ENCODE peak calls at places on chromosomes 12 and 14, in six cellular contexts. D is substantia nigra; B is astrocyte of the spinal cord; E is stimulated activated CD8-positive, alpha-beta memory T cell treated with anti-CD3 and anti-CD28 coated beads, Interleukin-7, amount 100 ng/mL, for 1 hour; O is AG10803; F is tibial artery. U is an unnamed sample.

GRCh38 chr12:57518920-57519757 is 1.2 kb downstream of the DDIT3 start:
- DNase-seq in D (no peak), O (peak), F (peak), B (peak), E (no peak), U (no peak)

GRCh38 chr12:108875682-108876361 is 4.1 kb upstream of the DAO start:
- DNase-seq in B (no peak), D (no peak), E (no peak), F (no peak), O (no peak), U (no peak)

GRCh38 chr12:104715562-104716182 is 242.4 kb downstream of the SLC41A2 start:
- DNase-seq in B (no peak), D (no peak), F (no peak), E (no peak), O (no peak), U (no peak)

GRCh38 chr12:52903855-52904508 is 894 bp downstream of the KRT8 start:
- DNase-seq in E (no peak), O (no peak), B (peak), F (no peak), D (peak), U (peak)

GRCh38 chr12:76611533-76611932 is 52.0 kb upstream of the OSBPL8 start:
- DNase-seq in B (peak), O (peak), E (no peak), D (no peak), F (no peak), U (no peak)

GRCh38 chr12:122174155-122174845 is at the start of gene IL31:
- DNase-seq in O (no peak), E (no peak), B (no peak), D (no peak), F (no peak), U (no peak)

GRCh38 chr12:121740847-121741246 is 28.3 kb downstream of the TMEM120B start:
- DNase-seq in E (no peak), D (no peak), F (no peak), O (no peak), B (no peak), U (no peak)

GRCh38 chr12:49428652-49429549 is 61.6 kb downstream of the SPATS2 start:
- DNase-seq in F (no peak), D (no peak), B (peak), E (no peak), O (peak), U (no peak)

GRCh38 chr14:63565448-63565847 is 22.3 kb upstream of the PPP2R5E start:
- DNase-seq in E (no peak), B (no peak), O (no peak), F (no peak), D (no peak), U (no peak)

U was measured in ureter.